ENCODE peak calls at places on chromosomes 11 and 22, in seven cellular contexts. R is IMR-90, P is psoas muscle, S is heart right ventricle, E is neural progenitor cell, H is lung, N is RWPE1. K is an unnamed sample.

GRCh38 chr11:86606270-86606848 is 66.1 kb downstream of the ME3 start:
- DNase-seq in P (no peak), H (no peak), S (no peak), E (no peak), R (no peak), N (no peak), K (no peak)

GRCh38 chr11:72370201-72370600 is 64.1 kb downstream of the CLPB start:
- DNase-seq in P (no peak), R (no peak), E (no peak), H (no peak), N (no peak), S (no peak), K (no peak)

GRCh38 chr22:43222987-43223386 is 36.1 kb upstream of the TTLL12 start:
- DNase-seq in H (no peak), P (no peak), S (no peak), E (no peak), N (no peak), R (no peak), K (no peak)

GRCh38 chr22:34055525-34056200 is 135.4 kb upstream of the LARGE1 start:
- DNase-seq in H (no peak), R (no peak), S (no peak), E (peak), P (no peak), N (no peak), K (no peak)

GRCh38 chr11:62958547-62959071 is 26.2 kb downstream of the SLC22A6 start:
- DNase-seq in E (no peak), S (no peak), H (no peak), P (peak), N (no peak), R (peak), K (no peak)

GRCh38 chr22:37568448-37569008 is 8.2 kb downstream of the CDC42EP1 start:
- DNase-seq in E (no peak), S (no peak), N (no peak), R (no peak), H (no peak), P (no peak), K (no peak)

GRCh38 chr22:42993651-42994275 is 21.2 kb downstream of the PACSIN2 start:
- DNase-seq in S (no peak), H (no peak), R (peak), P (no peak), N (no peak), E (no peak), K (no peak)

GRCh38 chr11:11504071-11504470 is 117.7 kb downstream of the GALNT18 start:
- DNase-seq in P (no peak), E (no peak), R (no peak), S (no peak), N (no peak), H (no peak), K (no peak)

GRCh38 chr11:27012254-27012921 is 18.5 kb downstream of the FIBIN start:
- DNase-seq in E (peak), N (no peak), R (peak), S (no peak), P (no peak), H (no peak), K (no peak)

GRCh38 chr11:130218501-130218900 is 58.9 kb downstream of the ST14 start:
- DNase-seq in S (no peak), E (no peak), P (no peak), R (no peak), H (peak), N (no peak), K (no peak)

GRCh38 chr11:69312418-69313399 is 18.8 kb downstream of the MYEOV start:
- DNase-seq in N (no peak), R (no peak), H (no peak), S (peak), P (no peak), E (no peak), K (no peak)

GRCh38 chr11:135073444-135073843 is 661.4 kb upstream of the B3GAT1 start:
- DNase-seq in H (no peak), S (no peak), E (no peak), N (no peak), R (no peak), P (no peak), K (no peak)

GRCh38 chr11:62004473-62004872 is 37.0 kb upstream of the FTH1 start:
- DNase-seq in R (peak), E (no peak), H (no peak), N (no peak), S (peak), P (peak), K (no peak)

GRCh38 chr11:12469451-12469850 is 92.1 kb downstream of the PARVA start:
- DNase-seq in S (no peak), R (peak), N (no peak), H (no peak), P (peak), E (no peak), K (no peak)

GRCh38 chr11:60214386-60214785 is 28.6 kb downstream of the MS4A4E start:
- DNase-seq in P (no peak), S (no peak), H (no peak), N (no peak), E (no peak), R (no peak), K (no peak)

GRCh38 chr11:86947541-86947940 is 7.7 kb downstream of the FZD4 start:
- DNase-seq in E (no peak), S (no peak), N (no peak), R (peak), P (no peak), H (no peak), K (no peak)

GRCh38 chr11:2741377-2742131 is 41.8 kb upstream of the KCNQ1OT1 start:
- DNase-seq in R (peak), S (no peak), N (peak), P (peak), H (no peak), E (no peak), K (no peak)

GRCh38 chr22:20577045-20577444 is 69.6 kb downstream of the MED15 start:
- DNase-seq in P (no peak), S (no peak), R (no peak), N (no peak), H (no peak), E (no peak), K (no peak)

GRCh38 chr22:46750861-46751260 is 11.6 kb upstream of the TBC1D22A start:
- DNase-seq in N (no peak), E (no peak), R (no peak), H (peak), P (no peak), S (peak), K (no peak)

GRCh38 chr22:21569459-21570161 is 2.1 kb downstream of the UBE2L3 start:
- DNase-seq in S (no peak), R (no peak), P (no peak), E (peak), H (no peak), N (no peak), K (no peak)

GRCh38 chr11:32440920-32441319 is 5.6 kb upstream of the WT1 start:
- DNase-seq in E (peak), N (no peak), P (no peak), R (no peak), S (no peak), H (no peak), K (no peak)

GRCh38 chr22:43088616-43088978 is 594 bp downstream of the TTLL1 start:
- DNase-seq in H (no peak), S (no peak), N (no peak), E (no peak), P (no peak), R (no peak), K (no peak)

GRCh38 chr22:41762980-41763779 is 37.3 kb upstream of the CCDC134 start:
- DNase-seq in R (no peak), H (no peak), N (no peak), E (peak), P (no peak), S (no peak), K (peak)

GRCh38 chr11:15163136-15163535 is 48.4 kb downstream of the INSC start:
- DNase-seq in N (no peak), H (no peak), E (no peak), R (no peak), P (no peak), S (no peak), K (no peak)

GRCh38 chr22:25027959-25028840 is 75.7 kb downstream of the KIAA1671 start:
- DNase-seq in E (peak), S (peak), R (no peak), H (no peak), N (no peak), P (peak), K (no peak)

GRCh38 chr22:36373258-36373579 is 14.5 kb downstream of the MYH9 start:
- DNase-seq in E (no peak), S (no peak), H (peak), N (no peak), P (peak), R (peak), K (no peak)

GRCh38 chr22:38655532-38656255 is 498 bp downstream of the FAM227A start:
- DNase-seq in E (no peak), N (peak), S (no peak), H (no peak), P (peak), R (peak), K (no peak)

GRCh38 chr22:38653741-38654140 is 2.5 kb downstream of the FAM227A start:
- DNase-seq in P (no peak), N (no peak), E (no peak), R (no peak), S (no peak), H (no peak), K (no peak)

GRCh38 chr22:38656256-38657148 is at the start of the genes CBY1 and FAM227A:
- DNase-seq in P (peak), E (peak), H (peak), N (peak), S (peak), R (peak), K (peak)

GRCh38 chr22:38652858-38653257 is 3.3 kb downstream of the FAM227A start:
- DNase-seq in N (no peak), P (no peak), E (no peak), H (no peak), S (no peak), R (no peak), K (no peak)

GRCh38 chr22:38657248-38657909 is 941 bp downstream of the CBY1 start:
- DNase-seq in E (peak), H (no peak), S (no peak), P (no peak), N (peak), R (no peak), K (no peak)
- H3K27ac ChIP-seq in E (no peak), H (peak), S (no peak), P (peak), N (peak), R (no peak), K (peak)

GRCh38 chr11:46253258-46254134 is 24.0 kb upstream of the CREB3L1 start:
- DNase-seq in N (no peak), E (no peak), R (no peak), S (no peak), H (no peak), P (no peak), K (no peak)

GRCh38 chr11:46251954-46252353 is 25.5 kb upstream of the CREB3L1 start:
- DNase-seq in P (no peak), H (no peak), N (no peak), E (no peak), S (no peak), R (no peak), K (no peak)

GRCh38 chr11:46256540-46257001 is 20.9 kb upstream of the CREB3L1 start:
- DNase-seq in H (no peak), P (no peak), N (no peak), R (no peak), E (no peak), S (no peak), K (no peak)

GRCh38 chr11:46252373-46252914 is 25.0 kb upstream of the CREB3L1 start:
- DNase-seq in N (no peak), S (no peak), E (no peak), H (no peak), P (no peak), R (no peak), K (no peak)

GRCh38 chr11:46254135-46254491 is 23.3 kb upstream of the CREB3L1 start:
- DNase-seq in R (no peak), H (no peak), P (no peak), N (no peak), E (no peak), S (no peak), K (no peak)
- H3K27ac ChIP-seq in R (no peak), H (no peak), P (no peak), N (no peak), E (no peak), S (no peak), K (no peak)

GRCh38 chr11:74641289-74641688 is 48.9 kb downstream of the POLD3 start:
- DNase-seq in S (no peak), E (peak), H (no peak), R (no peak), P (no peak), N (no peak), K (no peak)

GRCh38 chr11:74642912-74643311 is 50.5 kb downstream of the POLD3 start:
- DNase-seq in S (no peak), E (no peak), H (no peak), P (no peak), R (no peak), N (no peak), K (no peak)

GRCh38 chr11:74636633-74637184 is 44.3 kb downstream of the POLD3 start:
- DNase-seq in R (peak), N (peak), P (no peak), H (no peak), S (no peak), E (no peak), K (peak)

GRCh38 chr11:74641905-74642304 is 49.5 kb downstream of the POLD3 start:
- DNase-seq in H (no peak), S (no peak), E (no peak), P (no peak), N (no peak), R (no peak), K (no peak)

GRCh38 chr11:74639533-74639932 is 47.2 kb downstream of the POLD3 start:
- DNase-seq in N (no peak), S (no peak), R (no peak), P (no peak), H (no peak), E (no peak), K (no peak)
- H3K27ac ChIP-seq in N (no peak), S (no peak), R (no peak), P (no peak), H (no peak), E (no peak), K (no peak)

DNA sequence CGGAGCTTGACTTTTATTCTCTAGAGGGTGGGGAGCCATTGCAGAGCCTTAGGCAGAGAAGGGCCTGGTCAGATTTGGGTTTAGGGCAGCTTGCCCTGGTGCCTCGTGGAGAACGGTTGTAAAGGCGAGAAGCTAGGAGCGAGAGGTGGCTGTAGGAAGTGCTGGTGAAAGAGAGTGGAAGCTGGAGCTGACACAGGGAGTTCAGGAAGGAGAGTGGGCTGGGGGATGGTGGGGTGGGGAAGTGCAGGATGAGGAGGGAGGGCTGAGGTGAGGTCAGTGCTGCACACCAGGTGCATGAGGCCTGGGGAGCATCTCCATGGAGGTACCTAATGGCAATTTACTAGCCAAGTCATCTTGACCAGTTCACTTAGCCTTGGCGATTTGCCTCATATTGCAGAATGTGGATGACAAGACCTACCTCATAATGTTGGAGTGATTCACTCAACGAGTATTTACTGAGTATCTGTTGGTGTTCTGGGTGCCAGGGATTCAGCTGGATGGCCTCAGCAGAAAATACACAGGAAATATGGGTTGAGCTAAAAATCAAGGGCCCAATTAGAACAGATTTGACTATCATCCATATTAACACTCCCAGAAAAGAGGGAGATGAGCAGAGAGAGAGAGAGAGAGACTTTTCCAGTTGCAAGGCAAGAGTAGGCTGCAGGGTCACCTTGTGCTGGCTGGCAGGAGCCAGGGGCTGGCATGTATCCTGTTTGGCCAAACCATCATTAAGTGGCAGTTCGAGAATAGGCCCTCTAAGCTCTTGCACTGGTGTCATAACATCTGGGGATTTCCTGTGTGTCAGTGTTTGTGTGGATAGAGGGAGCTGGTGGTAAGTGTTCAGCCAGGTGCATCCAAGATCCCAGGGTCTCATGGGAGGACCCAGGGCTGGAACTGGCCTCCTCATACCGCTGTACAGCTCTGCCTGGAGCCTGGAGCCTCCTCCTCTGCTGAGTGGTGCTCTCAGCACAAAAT is 44.4 kb upstream of the CLDN5 start:
- DNase-seq in E (no peak), R (peak), H (no peak), S (peak), N (peak), P (no peak), K (peak)
- H3K27ac ChIP-seq in E (no peak), R (no peak), H (peak), S (no peak), N (peak), P (peak), K (peak)

DNA sequence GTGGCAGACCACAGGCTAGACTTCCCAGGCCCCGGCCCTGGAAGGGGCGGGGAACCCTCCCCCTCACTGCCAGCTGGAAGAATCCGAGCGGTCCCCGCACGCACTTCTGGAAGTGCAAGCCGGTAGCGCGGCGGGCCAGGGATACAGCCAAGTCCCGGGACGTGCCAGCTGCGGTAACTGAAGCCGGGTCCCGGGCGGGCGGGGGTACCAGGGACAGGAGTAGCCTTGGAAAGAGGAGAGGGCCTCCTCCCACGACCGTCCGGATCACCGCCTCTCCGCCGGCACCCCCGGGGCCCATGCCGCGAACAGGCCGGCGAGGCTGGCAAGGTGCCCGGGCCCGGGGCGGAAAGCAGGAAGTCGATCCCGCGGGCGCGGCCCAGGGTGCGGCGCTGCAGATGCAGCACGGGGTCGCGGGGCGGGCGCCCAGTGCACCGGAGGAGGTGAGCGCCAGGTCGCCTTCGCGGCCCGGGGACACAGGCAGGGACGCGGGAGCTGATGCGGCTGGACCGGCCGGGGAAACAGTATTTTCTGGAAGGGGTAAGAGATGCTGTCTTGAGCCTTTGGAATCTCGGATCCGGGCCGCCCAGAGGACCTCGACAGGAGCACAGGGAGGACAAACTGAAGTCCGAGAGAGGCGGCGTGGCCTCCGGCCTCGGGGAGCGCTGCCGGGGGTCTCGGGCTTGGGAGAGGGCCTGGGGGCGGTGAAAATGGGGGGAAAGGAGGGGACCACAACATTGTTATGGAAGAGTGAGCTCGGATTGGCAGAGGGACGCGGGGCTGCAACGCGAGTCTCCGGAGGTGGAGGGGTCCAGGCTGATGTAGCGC is 756 bp upstream of the SLC35C1 start:
- DNase-seq in H (peak), E (peak), P (peak), N (peak), R (peak), S (peak), K (no peak)
- H3K27ac ChIP-seq in H (peak), E (no peak), P (peak), N (peak), R (peak), S (peak), K (peak)

GRCh38 chr11:118084247-118084646 is 2.5 kb downstream of the SMIM35 start:
- DNase-seq in P (peak), R (no peak), H (no peak), N (no peak), E (no peak), S (no peak), K (no peak)
- H3K27ac ChIP-seq in P (peak), R (no peak), H (no peak), N (no peak), E (no peak), S (no peak), K (no peak)

GRCh38 chr11:16749092-16749491 is 10.6 kb downstream of the C11orf58 start:
- DNase-seq in N (no peak), R (no peak), S (no peak), E (no peak), P (no peak), H (no peak), K (no peak)
- H3K27ac ChIP-seq in N (no peak), R (no peak), S (no peak), E (no peak), P (no peak), H (no peak), K (no peak)

DNA sequence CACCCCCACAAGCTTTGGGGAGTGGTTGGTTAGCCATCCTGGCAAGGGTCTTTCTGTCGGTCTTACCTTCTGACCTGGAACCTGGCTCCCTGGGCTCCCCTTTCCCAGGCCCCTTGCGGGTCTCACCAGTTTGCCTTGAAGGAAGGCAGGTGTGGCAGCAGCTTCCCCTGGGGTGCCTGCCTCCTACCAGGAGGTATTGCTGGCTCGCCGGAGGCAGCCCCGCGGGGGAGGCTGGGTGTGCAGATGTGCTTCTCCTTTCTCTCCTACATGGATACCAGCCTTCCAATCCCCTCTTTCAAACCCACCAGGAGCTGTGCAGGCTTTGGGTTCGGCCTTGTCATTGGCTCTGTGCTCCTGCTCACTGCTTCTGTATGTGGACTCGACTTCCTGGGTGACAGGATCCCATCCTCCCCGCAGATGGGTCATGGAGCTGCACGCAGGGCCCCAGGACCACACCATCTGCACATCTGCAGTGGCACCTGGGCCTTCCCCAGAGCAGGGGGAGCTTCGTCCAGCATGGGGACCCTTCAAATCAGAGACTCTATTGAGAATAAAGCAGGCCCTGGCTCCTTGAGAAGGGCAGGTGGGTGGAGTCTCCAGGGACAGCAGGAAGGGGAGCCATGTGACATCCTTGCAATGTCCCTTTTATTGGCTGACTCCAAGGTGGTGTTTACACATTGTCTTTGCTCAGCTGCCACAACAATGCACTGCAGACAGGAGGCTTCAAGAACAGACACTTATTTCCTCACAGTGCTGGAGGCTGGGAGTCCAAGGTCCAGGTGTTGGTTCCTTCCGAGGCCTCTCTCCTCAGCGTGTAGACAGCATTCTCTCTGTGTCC is 592.0 kb downstream of the BRD1 start:
- DNase-seq in R (no peak), E (peak), N (no peak), S (no peak), P (no peak), H (peak), K (no peak)
- H3K27ac ChIP-seq in R (no peak), E (no peak), N (no peak), S (no peak), P (no peak), H (no peak), K (no peak)

GRCh38 chr11:30724274-30724673 is 138.1 kb upstream of the MPPED2 start:
- DNase-seq in H (no peak), E (no peak), S (no peak), N (no peak), R (no peak), P (no peak), K (no peak)
- H3K27ac ChIP-seq in H (no peak), E (no peak), S (no peak), N (no peak), R (no peak), P (no peak), K (no peak)